ENCODE peak calls at places on chromosomes 2 and 18, in nine cellular contexts. One of them, this sample, is unnamed.

GRCh38 chr18:2826581-2826980 is 20.2 kb upstream of the EMILIN2 start:
- DNase-seq in left cardiac atrium: peak; percentile 32
- DNase-seq in vagina: peak; percentile 87
- DNase-seq in activated effector memory CD4-positive, alpha-beta T cell treated with anti-CD3 and anti-CD28 coated beads, Interleukin-2, amount 50 U/mL, for 16 hours: no peak
- DNase-seq in A172: no peak
- DNase-seq in stimulated activated CD4-positive, alpha-beta T cell treated with anti-CD3 and anti-CD28 coated beads, Interleukin-2, amount 100 ng/mL, for 48 hours: no peak
- DNase-seq in dorsolateral prefrontal cortex: no peak
- DNase-seq in psoas muscle: peak; percentile 65
- DNase-seq in HuH-7: no peak
- DNase-seq in this sample: no peak

GRCh38 chr18:6294119-6294784 is 120.5 kb downstream of the L3MBTL4 start:
- DNase-seq in psoas muscle: no peak
- DNase-seq in activated effector memory CD4-positive, alpha-beta T cell treated with anti-CD3 and anti-CD28 coated beads, Interleukin-2, amount 50 U/mL, for 16 hours: no peak
- DNase-seq in dorsolateral prefrontal cortex: no peak
- DNase-seq in HuH-7: no peak
- DNase-seq in stimulated activated CD4-positive, alpha-beta T cell treated with anti-CD3 and anti-CD28 coated beads, Interleukin-2, amount 100 ng/mL, for 48 hours: no peak
- DNase-seq in left cardiac atrium: peak; percentile 30
- DNase-seq in vagina: no peak
- DNase-seq in A172: no peak
- DNase-seq in this sample: peak; percentile 29

GRCh38 chr2:108477062-108477461 is 28.1 kb downstream of the GCC2 start:
- DNase-seq in vagina: no peak
- DNase-seq in HuH-7: no peak
- DNase-seq in dorsolateral prefrontal cortex: no peak
- DNase-seq in stimulated activated CD4-positive, alpha-beta T cell treated with anti-CD3 and anti-CD28 coated beads, Interleukin-2, amount 100 ng/mL, for 48 hours: no peak
- DNase-seq in A172: no peak
- DNase-seq in activated effector memory CD4-positive, alpha-beta T cell treated with anti-CD3 and anti-CD28 coated beads, Interleukin-2, amount 50 U/mL, for 16 hours: no peak
- DNase-seq in psoas muscle: no peak
- DNase-seq in left cardiac atrium: no peak
- DNase-seq in this sample: no peak

GRCh38 chr2:47043142-47043890 is 111.8 kb downstream of the STPG4 start:
- DNase-seq in A172: peak; percentile 100
- DNase-seq in HuH-7: no peak
- DNase-seq in vagina: no peak
- DNase-seq in left cardiac atrium: peak; percentile 48
- DNase-seq in stimulated activated CD4-positive, alpha-beta T cell treated with anti-CD3 and anti-CD28 coated beads, Interleukin-2, amount 100 ng/mL, for 48 hours: no peak
- DNase-seq in psoas muscle: peak; percentile 83
- DNase-seq in dorsolateral prefrontal cortex: peak; percentile 49
- DNase-seq in activated effector memory CD4-positive, alpha-beta T cell treated with anti-CD3 and anti-CD28 coated beads, Interleukin-2, amount 50 U/mL, for 16 hours: no peak
- DNase-seq in this sample: no peak

GRCh38 chr18:9513971-9514512 is 38.7 kb downstream of the RALBP1 start:
- DNase-seq in A172: peak; percentile 19
- DNase-seq in activated effector memory CD4-positive, alpha-beta T cell treated with anti-CD3 and anti-CD28 coated beads, Interleukin-2, amount 50 U/mL, for 16 hours: no peak
- DNase-seq in dorsolateral prefrontal cortex: no peak
- DNase-seq in vagina: no peak
- DNase-seq in HuH-7: no peak
- DNase-seq in left cardiac atrium: no peak
- DNase-seq in psoas muscle: no peak
- DNase-seq in stimulated activated CD4-positive, alpha-beta T cell treated with anti-CD3 and anti-CD28 coated beads, Interleukin-2, amount 100 ng/mL, for 48 hours: no peak
- DNase-seq in this sample: no peak

GRCh38 chr2:207283356-207283755 is 117.6 kb upstream of the KLF7 start:
- DNase-seq in psoas muscle: peak; percentile 57
- DNase-seq in activated effector memory CD4-positive, alpha-beta T cell treated with anti-CD3 and anti-CD28 coated beads, Interleukin-2, amount 50 U/mL, for 16 hours: no peak
- DNase-seq in stimulated activated CD4-positive, alpha-beta T cell treated with anti-CD3 and anti-CD28 coated beads, Interleukin-2, amount 100 ng/mL, for 48 hours: no peak
- DNase-seq in left cardiac atrium: no peak
- DNase-seq in vagina: no peak
- DNase-seq in A172: no peak
- DNase-seq in HuH-7: no peak
- DNase-seq in dorsolateral prefrontal cortex: no peak
- DNase-seq in this sample: peak; percentile 41

GRCh38 chr2:23445450-23445868 is 60.5 kb downstream of the KLHL29 start:
- DNase-seq in activated effector memory CD4-positive, alpha-beta T cell treated with anti-CD3 and anti-CD28 coated beads, Interleukin-2, amount 50 U/mL, for 16 hours: no peak
- DNase-seq in stimulated activated CD4-positive, alpha-beta T cell treated with anti-CD3 and anti-CD28 coated beads, Interleukin-2, amount 100 ng/mL, for 48 hours: no peak
- DNase-seq in psoas muscle: no peak
- DNase-seq in vagina: no peak
- DNase-seq in A172: peak; percentile 46
- DNase-seq in dorsolateral prefrontal cortex: no peak
- DNase-seq in left cardiac atrium: no peak
- DNase-seq in HuH-7: no peak
- DNase-seq in this sample: no peak

GRCh38 chr2:5290911-5291546 is 401.2 kb upstream of the SOX11 start:
- DNase-seq in vagina: no peak
- DNase-seq in stimulated activated CD4-positive, alpha-beta T cell treated with anti-CD3 and anti-CD28 coated beads, Interleukin-2, amount 100 ng/mL, for 48 hours: no peak
- DNase-seq in left cardiac atrium: no peak
- DNase-seq in dorsolateral prefrontal cortex: no peak
- DNase-seq in HuH-7: no peak
- DNase-seq in activated effector memory CD4-positive, alpha-beta T cell treated with anti-CD3 and anti-CD28 coated beads, Interleukin-2, amount 50 U/mL, for 16 hours: no peak
- DNase-seq in psoas muscle: no peak
- DNase-seq in A172: no peak
- DNase-seq in this sample: no peak

GRCh38 chr2:165469417-165469816 is at the start of gene CSRNP3:
- DNase-seq in dorsolateral prefrontal cortex: peak; percentile 56
- DNase-seq in HuH-7: peak; percentile 50
- DNase-seq in A172: peak; percentile 92
- DNase-seq in left cardiac atrium: peak; percentile 46
- DNase-seq in stimulated activated CD4-positive, alpha-beta T cell treated with anti-CD3 and anti-CD28 coated beads, Interleukin-2, amount 100 ng/mL, for 48 hours: no peak
- DNase-seq in vagina: no peak
- DNase-seq in psoas muscle: no peak
- DNase-seq in activated effector memory CD4-positive, alpha-beta T cell treated with anti-CD3 and anti-CD28 coated beads, Interleukin-2, amount 50 U/mL, for 16 hours: no peak
- DNase-seq in this sample: no peak

GRCh38 chr18:24504401-24504800 is 44.0 kb downstream of the HRH4 start:
- DNase-seq in left cardiac atrium: no peak
- DNase-seq in activated effector memory CD4-positive, alpha-beta T cell treated with anti-CD3 and anti-CD28 coated beads, Interleukin-2, amount 50 U/mL, for 16 hours: no peak
- DNase-seq in A172: no peak
- DNase-seq in psoas muscle: no peak
- DNase-seq in HuH-7: no peak
- DNase-seq in dorsolateral prefrontal cortex: no peak
- DNase-seq in stimulated activated CD4-positive, alpha-beta T cell treated with anti-CD3 and anti-CD28 coated beads, Interleukin-2, amount 100 ng/mL, for 48 hours: no peak
- DNase-seq in vagina: no peak
- DNase-seq in this sample: no peak

GRCh38 chr2:88697361-88698026 is 6.0 kb downstream of the RPIA start:
- DNase-seq in psoas muscle: no peak
- DNase-seq in vagina: no peak
- DNase-seq in stimulated activated CD4-positive, alpha-beta T cell treated with anti-CD3 and anti-CD28 coated beads, Interleukin-2, amount 100 ng/mL, for 48 hours: no peak
- DNase-seq in A172: no peak
- DNase-seq in left cardiac atrium: no peak
- DNase-seq in dorsolateral prefrontal cortex: no peak
- DNase-seq in HuH-7: no peak
- DNase-seq in activated effector memory CD4-positive, alpha-beta T cell treated with anti-CD3 and anti-CD28 coated beads, Interleukin-2, amount 50 U/mL, for 16 hours: no peak
- DNase-seq in this sample: no peak

GRCh38 chr18:22391571-22392359 is 25.9 kb downstream of the CTAGE1 start:
- DNase-seq in stimulated activated CD4-positive, alpha-beta T cell treated with anti-CD3 and anti-CD28 coated beads, Interleukin-2, amount 100 ng/mL, for 48 hours: peak; percentile 2
- DNase-seq in A172: peak; percentile 90
- DNase-seq in vagina: no peak
- DNase-seq in dorsolateral prefrontal cortex: no peak
- DNase-seq in left cardiac atrium: peak; percentile 44
- DNase-seq in psoas muscle: no peak
- DNase-seq in activated effector memory CD4-positive, alpha-beta T cell treated with anti-CD3 and anti-CD28 coated beads, Interleukin-2, amount 50 U/mL, for 16 hours: no peak
- DNase-seq in HuH-7: no peak
- DNase-seq in this sample: no peak

GRCh38 chr2:55957142-55957541 is 33.6 kb upstream of the EFEMP1 start:
- DNase-seq in activated effector memory CD4-positive, alpha-beta T cell treated with anti-CD3 and anti-CD28 coated beads, Interleukin-2, amount 50 U/mL, for 16 hours: no peak
- DNase-seq in stimulated activated CD4-positive, alpha-beta T cell treated with anti-CD3 and anti-CD28 coated beads, Interleukin-2, amount 100 ng/mL, for 48 hours: no peak
- DNase-seq in dorsolateral prefrontal cortex: no peak
- DNase-seq in HuH-7: no peak
- DNase-seq in left cardiac atrium: no peak
- DNase-seq in psoas muscle: no peak
- DNase-seq in vagina: no peak
- DNase-seq in A172: no peak
- DNase-seq in this sample: no peak

GRCh38 chr18:8890957-8891464 is 185.7 kb downstream of the MTCL1 start:
- DNase-seq in dorsolateral prefrontal cortex: no peak
- DNase-seq in left cardiac atrium: no peak
- DNase-seq in A172: peak; percentile 100
- DNase-seq in psoas muscle: no peak
- DNase-seq in vagina: no peak
- DNase-seq in HuH-7: no peak
- DNase-seq in activated effector memory CD4-positive, alpha-beta T cell treated with anti-CD3 and anti-CD28 coated beads, Interleukin-2, amount 50 U/mL, for 16 hours: no peak
- DNase-seq in stimulated activated CD4-positive, alpha-beta T cell treated with anti-CD3 and anti-CD28 coated beads, Interleukin-2, amount 100 ng/mL, for 48 hours: no peak
- DNase-seq in this sample: no peak

GRCh38 chr2:217105733-217106649 is 246.1 kb upstream of the TNP1 start:
- DNase-seq in activated effector memory CD4-positive, alpha-beta T cell treated with anti-CD3 and anti-CD28 coated beads, Interleukin-2, amount 50 U/mL, for 16 hours: no peak
- DNase-seq in vagina: no peak
- DNase-seq in psoas muscle: no peak
- DNase-seq in stimulated activated CD4-positive, alpha-beta T cell treated with anti-CD3 and anti-CD28 coated beads, Interleukin-2, amount 100 ng/mL, for 48 hours: no peak
- DNase-seq in dorsolateral prefrontal cortex: no peak
- DNase-seq in left cardiac atrium: no peak
- DNase-seq in A172: peak; percentile 98
- DNase-seq in HuH-7: no peak
- DNase-seq in this sample: no peak

GRCh38 chr2:81060971-81061370 is 756.4 kb upstream of the LRRTM1 start:
- DNase-seq in psoas muscle: no peak
- DNase-seq in left cardiac atrium: no peak
- DNase-seq in HuH-7: no peak
- DNase-seq in activated effector memory CD4-positive, alpha-beta T cell treated with anti-CD3 and anti-CD28 coated beads, Interleukin-2, amount 50 U/mL, for 16 hours: no peak
- DNase-seq in stimulated activated CD4-positive, alpha-beta T cell treated with anti-CD3 and anti-CD28 coated beads, Interleukin-2, amount 100 ng/mL, for 48 hours: no peak
- DNase-seq in dorsolateral prefrontal cortex: no peak
- DNase-seq in A172: no peak
- DNase-seq in vagina: no peak
- DNase-seq in this sample: no peak

GRCh38 chr18:50700245-50701165 is 119.3 kb downstream of the MRO start:
- DNase-seq in A172: no peak
- DNase-seq in HuH-7: no peak
- DNase-seq in vagina: no peak
- DNase-seq in stimulated activated CD4-positive, alpha-beta T cell treated with anti-CD3 and anti-CD28 coated beads, Interleukin-2, amount 100 ng/mL, for 48 hours: no peak
- DNase-seq in activated effector memory CD4-positive, alpha-beta T cell treated with anti-CD3 and anti-CD28 coated beads, Interleukin-2, amount 50 U/mL, for 16 hours: no peak
- DNase-seq in dorsolateral prefrontal cortex: no peak
- DNase-seq in psoas muscle: no peak
- DNase-seq in left cardiac atrium: no peak
- DNase-seq in this sample: no peak

GRCh38 chr2:172607379-172607928 is 51.6 kb downstream of the PDK1 start:
- DNase-seq in psoas muscle: no peak
- DNase-seq in activated effector memory CD4-positive, alpha-beta T cell treated with anti-CD3 and anti-CD28 coated beads, Interleukin-2, amount 50 U/mL, for 16 hours: no peak
- DNase-seq in left cardiac atrium: no peak
- DNase-seq in stimulated activated CD4-positive, alpha-beta T cell treated with anti-CD3 and anti-CD28 coated beads, Interleukin-2, amount 100 ng/mL, for 48 hours: no peak
- DNase-seq in vagina: no peak
- DNase-seq in A172: no peak
- DNase-seq in dorsolateral prefrontal cortex: no peak
- DNase-seq in HuH-7: no peak
- DNase-seq in this sample: no peak

GRCh38 chr2:50225021-50225928 is 806.7 kb downstream of the NRXN1 start:
- DNase-seq in stimulated activated CD4-positive, alpha-beta T cell treated with anti-CD3 and anti-CD28 coated beads, Interleukin-2, amount 100 ng/mL, for 48 hours: no peak
- DNase-seq in vagina: no peak
- DNase-seq in psoas muscle: no peak
- DNase-seq in A172: no peak
- DNase-seq in dorsolateral prefrontal cortex: no peak
- DNase-seq in left cardiac atrium: no peak
- DNase-seq in activated effector memory CD4-positive, alpha-beta T cell treated with anti-CD3 and anti-CD28 coated beads, Interleukin-2, amount 50 U/mL, for 16 hours: no peak
- DNase-seq in HuH-7: no peak
- DNase-seq in this sample: no peak

GRCh38 chr18:46152808-46153617 is 48.8 kb downstream of the HAUS1 start:
- DNase-seq in HuH-7: no peak
- DNase-seq in stimulated activated CD4-positive, alpha-beta T cell treated with anti-CD3 and anti-CD28 coated beads, Interleukin-2, amount 100 ng/mL, for 48 hours: no peak
- DNase-seq in activated effector memory CD4-positive, alpha-beta T cell treated with anti-CD3 and anti-CD28 coated beads, Interleukin-2, amount 50 U/mL, for 16 hours: no peak
- DNase-seq in dorsolateral prefrontal cortex: no peak
- DNase-seq in psoas muscle: peak; percentile 82
- DNase-seq in vagina: no peak
- DNase-seq in A172: peak; percentile 63
- DNase-seq in left cardiac atrium: no peak
- DNase-seq in this sample: no peak

GRCh38 chr18:53422896-53423295 is 801.6 kb downstream of the MBD2 start:
- DNase-seq in HuH-7: no peak
- DNase-seq in stimulated activated CD4-positive, alpha-beta T cell treated with anti-CD3 and anti-CD28 coated beads, Interleukin-2, amount 100 ng/mL, for 48 hours: no peak
- DNase-seq in psoas muscle: no peak
- DNase-seq in dorsolateral prefrontal cortex: no peak
- DNase-seq in vagina: no peak
- DNase-seq in activated effector memory CD4-positive, alpha-beta T cell treated with anti-CD3 and anti-CD28 coated beads, Interleukin-2, amount 50 U/mL, for 16 hours: no peak
- DNase-seq in A172: no peak
- DNase-seq in left cardiac atrium: no peak
- DNase-seq in this sample: no peak

GRCh38 chr18:25349131-25349925 is 2.6 kb downstream of the ZNF521 start:
- DNase-seq in left cardiac atrium: peak; percentile 58
- DNase-seq in HuH-7: no peak
- DNase-seq in A172: no peak
- DNase-seq in psoas muscle: peak; percentile 58
- DNase-seq in stimulated activated CD4-positive, alpha-beta T cell treated with anti-CD3 and anti-CD28 coated beads, Interleukin-2, amount 100 ng/mL, for 48 hours: no peak
- DNase-seq in activated effector memory CD4-positive, alpha-beta T cell treated with anti-CD3 and anti-CD28 coated beads, Interleukin-2, amount 50 U/mL, for 16 hours: no peak
- DNase-seq in vagina: no peak
- DNase-seq in dorsolateral prefrontal cortex: peak; percentile 35
- DNase-seq in this sample: peak; percentile 66

GRCh38 chr2:3535794-3536681 is 16.7 kb upstream of the ADI1 start:
- DNase-seq in vagina: peak; percentile 92
- DNase-seq in HuH-7: no peak
- DNase-seq in left cardiac atrium: peak; percentile 81
- DNase-seq in activated effector memory CD4-positive, alpha-beta T cell treated with anti-CD3 and anti-CD28 coated beads, Interleukin-2, amount 50 U/mL, for 16 hours: no peak
- DNase-seq in dorsolateral prefrontal cortex: no peak
- DNase-seq in A172: peak; percentile 93
- DNase-seq in psoas muscle: peak; percentile 75
- DNase-seq in stimulated activated CD4-positive, alpha-beta T cell treated with anti-CD3 and anti-CD28 coated beads, Interleukin-2, amount 100 ng/mL, for 48 hours: no peak
- DNase-seq in this sample: peak; percentile 56

GRCh38 chr2:95262896-95263542 is 11.2 kb upstream of the PROM2 start:
- DNase-seq in A172: peak; percentile 47
- DNase-seq in stimulated activated CD4-positive, alpha-beta T cell treated with anti-CD3 and anti-CD28 coated beads, Interleukin-2, amount 100 ng/mL, for 48 hours: no peak
- DNase-seq in psoas muscle: no peak
- DNase-seq in vagina: peak; percentile 74
- DNase-seq in left cardiac atrium: no peak
- DNase-seq in dorsolateral prefrontal cortex: no peak
- DNase-seq in HuH-7: no peak
- DNase-seq in activated effector memory CD4-positive, alpha-beta T cell treated with anti-CD3 and anti-CD28 coated beads, Interleukin-2, amount 50 U/mL, for 16 hours: no peak
- DNase-seq in this sample: no peak

GRCh38 chr18:78722959-78723706 is 256.5 kb upstream of the SALL3 start:
- DNase-seq in vagina: no peak
- DNase-seq in A172: no peak
- DNase-seq in stimulated activated CD4-positive, alpha-beta T cell treated with anti-CD3 and anti-CD28 coated beads, Interleukin-2, amount 100 ng/mL, for 48 hours: no peak
- DNase-seq in left cardiac atrium: no peak
- DNase-seq in activated effector memory CD4-positive, alpha-beta T cell treated with anti-CD3 and anti-CD28 coated beads, Interleukin-2, amount 50 U/mL, for 16 hours: peak; percentile 19
- DNase-seq in dorsolateral prefrontal cortex: no peak
- DNase-seq in psoas muscle: no peak
- DNase-seq in HuH-7: no peak
- DNase-seq in this sample: no peak

GRCh38 chr2:12091201-12091806 is 344.9 kb downstream of the LPIN1 start:
- DNase-seq in activated effector memory CD4-positive, alpha-beta T cell treated with anti-CD3 and anti-CD28 coated beads, Interleukin-2, amount 50 U/mL, for 16 hours: no peak
- DNase-seq in psoas muscle: no peak
- DNase-seq in HuH-7: no peak
- DNase-seq in dorsolateral prefrontal cortex: no peak
- DNase-seq in A172: peak; percentile 60
- DNase-seq in stimulated activated CD4-positive, alpha-beta T cell treated with anti-CD3 and anti-CD28 coated beads, Interleukin-2, amount 100 ng/mL, for 48 hours: no peak
- DNase-seq in left cardiac atrium: no peak
- DNase-seq in vagina: no peak
- DNase-seq in this sample: no peak

GRCh38 chr2:58414506-58414905 is 173.4 kb upstream of the FANCL start:
- DNase-seq in A172: no peak
- DNase-seq in stimulated activated CD4-positive, alpha-beta T cell treated with anti-CD3 and anti-CD28 coated beads, Interleukin-2, amount 100 ng/mL, for 48 hours: no peak
- DNase-seq in vagina: no peak
- DNase-seq in HuH-7: no peak
- DNase-seq in left cardiac atrium: no peak
- DNase-seq in psoas muscle: no peak
- DNase-seq in dorsolateral prefrontal cortex: no peak
- DNase-seq in activated effector memory CD4-positive, alpha-beta T cell treated with anti-CD3 and anti-CD28 coated beads, Interleukin-2, amount 50 U/mL, for 16 hours: no peak
- DNase-seq in this sample: no peak

GRCh38 chr2:9467687-9468086 is 6.7 kb upstream of the IAH1 start:
- DNase-seq in vagina: no peak
- DNase-seq in HuH-7: no peak
- DNase-seq in dorsolateral prefrontal cortex: no peak
- DNase-seq in psoas muscle: no peak
- DNase-seq in activated effector memory CD4-positive, alpha-beta T cell treated with anti-CD3 and anti-CD28 coated beads, Interleukin-2, amount 50 U/mL, for 16 hours: no peak
- DNase-seq in A172: no peak
- DNase-seq in stimulated activated CD4-positive, alpha-beta T cell treated with anti-CD3 and anti-CD28 coated beads, Interleukin-2, amount 100 ng/mL, for 48 hours: no peak
- DNase-seq in left cardiac atrium: no peak
- DNase-seq in this sample: no peak

GRCh38 chr2:119248311-119248710 is 24.7 kb downstream of the STEAP3 start:
- DNase-seq in vagina: no peak
- DNase-seq in HuH-7: no peak
- DNase-seq in stimulated activated CD4-positive, alpha-beta T cell treated with anti-CD3 and anti-CD28 coated beads, Interleukin-2, amount 100 ng/mL, for 48 hours: no peak
- DNase-seq in psoas muscle: no peak
- DNase-seq in dorsolateral prefrontal cortex: peak; percentile 52
- DNase-seq in left cardiac atrium: no peak
- DNase-seq in activated effector memory CD4-positive, alpha-beta T cell treated with anti-CD3 and anti-CD28 coated beads, Interleukin-2, amount 50 U/mL, for 16 hours: peak; percentile 56
- DNase-seq in A172: peak; percentile 60
- DNase-seq in this sample: no peak

GRCh38 chr18:3793545-3793944 is 343.6 kb downstream of the TGIF1 start:
- DNase-seq in dorsolateral prefrontal cortex: no peak
- DNase-seq in activated effector memory CD4-positive, alpha-beta T cell treated with anti-CD3 and anti-CD28 coated beads, Interleukin-2, amount 50 U/mL, for 16 hours: no peak
- DNase-seq in psoas muscle: no peak
- DNase-seq in stimulated activated CD4-positive, alpha-beta T cell treated with anti-CD3 and anti-CD28 coated beads, Interleukin-2, amount 100 ng/mL, for 48 hours: no peak
- DNase-seq in HuH-7: no peak
- DNase-seq in vagina: no peak
- DNase-seq in left cardiac atrium: no peak
- DNase-seq in A172: no peak
- DNase-seq in this sample: no peak

GRCh38 chr2:83802604-83803003 is 656.5 kb downstream of the SUCLG1 start:
- DNase-seq in psoas muscle: no peak
- DNase-seq in HuH-7: no peak
- DNase-seq in stimulated activated CD4-positive, alpha-beta T cell treated with anti-CD3 and anti-CD28 coated beads, Interleukin-2, amount 100 ng/mL, for 48 hours: no peak
- DNase-seq in vagina: no peak
- DNase-seq in dorsolateral prefrontal cortex: no peak
- DNase-seq in A172: no peak
- DNase-seq in left cardiac atrium: no peak
- DNase-seq in activated effector memory CD4-positive, alpha-beta T cell treated with anti-CD3 and anti-CD28 coated beads, Interleukin-2, amount 50 U/mL, for 16 hours: no peak
- DNase-seq in this sample: no peak